ENCODE peak calls at places on chromosomes 5 and 9, in nine cellular contexts. H is neural crest cell, N is H1, P is heart left ventricle, W is Caco-2, V is lower lobe of right lung, J is psoas muscle, F is adrenal gland, D is breast epithelium. K is an unnamed sample.

GRCh38 chr5:90844931-90845330 is 286.3 kb downstream of the ADGRV1 start:
- DNase-seq in N (no peak), H (no peak), V (no peak), F (no peak), J (no peak), D (no peak), P (no peak), W (no peak), K (no peak)

GRCh38 chr9:134177186-134177585 is 12.8 kb upstream of the RNU6ATAC start:
- DNase-seq in D (no peak), H (no peak), F (no peak), V (no peak), W (no peak), J (no peak), N (no peak), P (no peak), K (no peak)

GRCh38 chr5:170488576-170488975 is 15.2 kb upstream of the KCNIP1 start:
- DNase-seq in W (no peak), N (no peak), P (no peak), D (no peak), V (no peak), F (no peak), H (no peak), J (no peak), K (no peak)

GRCh38 chr9:109469646-109470358 is 28.3 kb downstream of the PTPN3 start:
- DNase-seq in P (peak), H (peak), D (peak), N (peak), W (peak), F (peak), V (peak), J (peak), K (peak)

GRCh38 chr9:134210511-134210907 is 46.1 kb upstream of the RNU6ATAC start:
- DNase-seq in H (no peak), W (no peak), F (no peak), P (no peak), N (no peak), V (peak), D (no peak), J (no peak), K (no peak)

GRCh38 chr5:96172436-96172835 is 210.8 kb upstream of the ELL2 start:
- DNase-seq in W (no peak), H (no peak), P (no peak), J (no peak), F (no peak), D (no peak), V (no peak), N (no peak), K (no peak)

GRCh38 chr9:114551750-114552685 is 35.6 kb upstream of the ATP6V1G1 start:
- DNase-seq in P (no peak), D (peak), J (peak), F (peak), W (peak), N (no peak), H (no peak), V (no peak), K (no peak)

GRCh38 chr9:135821733-135822382 is 85.5 kb downstream of the CAMSAP1 start:
- DNase-seq in H (no peak), D (no peak), V (no peak), P (no peak), W (no peak), N (no peak), F (no peak), J (no peak), K (no peak)

GRCh38 chr9:97717866-97718265 is 20.7 kb upstream of the XPA start:
- DNase-seq in W (no peak), J (no peak), V (no peak), F (no peak), D (no peak), N (no peak), P (no peak), H (no peak), K (no peak)

GRCh38 chr5:109062669-109063068 is 315.0 kb downstream of the FER start:
- DNase-seq in J (no peak), H (no peak), D (no peak), P (no peak), W (no peak), F (no peak), V (no peak), N (no peak), K (no peak)

GRCh38 chr5:128084228-128085167 is 932 bp downstream of the SLC12A2 start:
- DNase-seq in D (peak), J (peak), P (peak), H (peak), F (peak), V (peak), W (peak), N (peak), K (peak)

GRCh38 chr9:124480621-124480981 is 26.6 kb downstream of the NR5A1 start:
- DNase-seq in N (peak), D (no peak), P (no peak), V (no peak), W (peak), J (no peak), H (peak), F (no peak), K (peak)
- TF ChIP-seq CTCF in N (peak), D (no peak), P (peak), V (no peak), W (peak), J (no peak), H (peak), F (peak), K (peak)

GRCh38 chr9:21695443-21695842 is 107.0 kb upstream of the MTAP start:
- DNase-seq in F (no peak), P (no peak), J (no peak), D (no peak), H (no peak), N (no peak), V (no peak), W (no peak), K (no peak)

GRCh38 chr9:21695874-21696341 is 106.5 kb upstream of the MTAP start:
- DNase-seq in V (peak), P (no peak), D (no peak), J (no peak), F (no peak), N (no peak), W (no peak), H (no peak), K (no peak)

GRCh38 chr9:21694424-21694823 is 108.0 kb upstream of the MTAP start:
- DNase-seq in H (no peak), N (no peak), W (no peak), F (no peak), J (no peak), D (no peak), V (no peak), P (no peak), K (no peak)

GRCh38 chr9:21692390-21692789 is 110.0 kb upstream of the MTAP start:
- DNase-seq in F (no peak), N (no peak), H (no peak), J (no peak), V (no peak), D (no peak), P (no peak), W (no peak), K (no peak)

GRCh38 chr9:21696411-21696865 is 106.0 kb upstream of the MTAP start:
- DNase-seq in D (no peak), J (no peak), P (no peak), N (peak), V (peak), W (peak), H (no peak), F (no peak), K (no peak)
- TF ChIP-seq CTCF in D (no peak), J (no peak), P (no peak), N (peak), V (no peak), W (no peak), H (no peak), F (no peak), K (no peak)

GRCh38 chr9:95096807-95097206 is 220.7 kb downstream of the FANCC start:
- DNase-seq in J (no peak), F (no peak), P (no peak), N (no peak), H (no peak), D (no peak), V (peak), W (peak), K (no peak)
- TF ChIP-seq CTCF in J (no peak), F (no peak), P (no peak), N (peak), H (no peak), D (no peak), V (no peak), W (peak), K (no peak)

DNA sequence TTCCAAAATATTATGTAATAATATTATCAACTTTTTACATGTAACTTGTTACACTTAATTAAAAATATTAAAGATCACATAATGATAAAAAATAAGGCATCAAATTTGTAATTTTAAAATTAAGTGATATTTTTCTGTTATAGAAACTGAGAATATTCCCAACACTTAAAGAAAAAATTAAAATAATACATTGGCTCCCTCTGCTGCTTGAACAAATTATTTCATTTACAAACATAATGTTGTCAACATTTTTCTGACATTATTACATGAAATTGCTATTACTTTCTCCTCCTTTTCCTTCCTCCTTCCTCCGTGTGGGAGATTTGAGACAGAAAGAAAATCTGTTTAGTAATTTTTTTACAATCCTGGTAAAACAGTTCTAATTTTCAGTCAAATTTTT is 42.3 kb downstream of the RNF180 start:
- DNase-seq in D (no peak), J (no peak), V (no peak), N (no peak), F (no peak), W (no peak), H (no peak), P (no peak), K (no peak)
- TF ChIP-seq CTCF in D (no peak), J (peak), V (peak), N (no peak), F (peak), W (no peak), H (peak), P (peak), K (no peak)

GRCh38 chr5:67350185-67350584 is 153.6 kb upstream of the CD180 start:
- DNase-seq in V (no peak), J (no peak), D (no peak), H (no peak), W (no peak), P (no peak), N (no peak), F (no peak), K (no peak)
- TF ChIP-seq CTCF in V (no peak), J (no peak), D (no peak), H (no peak), W (no peak), P (no peak), N (no peak), F (no peak), K (no peak)

GRCh38 chr5:140823475-140823874 is 2.1 kb downstream of the PCDHA5 start:
- DNase-seq in J (no peak), W (no peak), D (no peak), H (no peak), F (no peak), P (no peak), V (no peak), N (no peak), K (no peak)

GRCh38 chr5:140822281-140822629 is 842 bp downstream of the PCDHA5 start:
- DNase-seq in V (no peak), N (no peak), J (no peak), D (no peak), W (no peak), H (no peak), F (no peak), P (no peak), K (no peak)

GRCh38 chr5:140821375-140822280 is at the start of gene PCDHA5:
- DNase-seq in P (no peak), H (no peak), W (no peak), D (no peak), J (no peak), V (no peak), N (no peak), F (no peak), K (no peak)
- TF ChIP-seq CTCF in P (peak), H (no peak), W (no peak), D (peak), J (peak), V (peak), N (no peak), F (no peak), K (peak)

GRCh38 chr5:77867194-77867691 is 91.1 kb upstream of the TBCA start:
- DNase-seq in N (no peak), W (no peak), P (no peak), J (no peak), F (no peak), V (no peak), H (no peak), D (no peak), K (no peak)
- TF ChIP-seq CTCF in N (no peak), W (no peak), P (peak), J (no peak), F (no peak), V (peak), H (peak), D (no peak), K (no peak)

GRCh38 chr9:5899292-5899691 is 8.6 kb downstream of the MLANA start:
- DNase-seq in H (no peak), V (no peak), N (no peak), F (no peak), D (no peak), W (peak), J (no peak), P (no peak), K (no peak)
- TF ChIP-seq CTCF in H (no peak), V (no peak), N (peak), F (no peak), D (no peak), W (peak), J (no peak), P (no peak), K (no peak)

GRCh38 chr5:113123563-113123962 is 147.0 kb downstream of the DCP2 start:
- DNase-seq in N (no peak), D (no peak), W (peak), P (no peak), H (no peak), J (no peak), F (no peak), V (no peak), K (no peak)
- TF ChIP-seq CTCF in N (peak), D (no peak), W (peak), P (peak), H (peak), J (no peak), F (no peak), V (no peak), K (no peak)